ENCODE peak calls at places on chromosomes 4 and X, in four cellular contexts. G is D341Med, K is HL-60, U is IMR-90. F is an unnamed sample.

GRCh38 chr4:23163649-23164436 is 471.1 kb downstream of the GBA3 start:
- DNase-seq in K (no peak), U (peak; percentile 10), G (no peak), F (no peak)

GRCh38 chr4:20046931-20047677 is 204.6 kb upstream of the SLIT2 start:
- DNase-seq in U (peak; percentile 24), K (no peak), G (no peak), F (no peak)

GRCh38 chrX:110408949-110409588 is 50.4 kb downstream of the RTL9 start:
- DNase-seq in G (no peak), U (peak; percentile 76), K (no peak), F (no peak)

GRCh38 chrX:144334577-144334976 is 450.7 kb downstream of the UBE2NL start:
- DNase-seq in U (no peak), G (no peak), K (no peak), F (no peak)

GRCh38 chrX:107739541-107739940 is 36.0 kb downstream of the TSC22D3 start:
- DNase-seq in K (no peak), U (no peak), G (no peak), F (no peak)

GRCh38 chr4:165740911-165741310 is 132.1 kb upstream of the TLL1 start:
- DNase-seq in U (no peak), K (no peak), G (no peak), F (no peak)

GRCh38 chrX:45142185-45142584 is 58.5 kb downstream of the DIPK2B start:
- DNase-seq in G (peak; percentile 19), K (no peak), U (no peak), F (no peak)

GRCh38 chrX:132924426-132924825 is 34.0 kb downstream of the HS6ST2 start:
- DNase-seq in K (no peak), U (no peak), G (no peak), F (no peak)

GRCh38 chrX:65522739-65523372 is 11.7 kb downstream of the LAS1L start:
- DNase-seq in U (peak; percentile 52), G (no peak), K (no peak), F (peak; percentile 16)

GRCh38 chr4:2510351-2511259 is 25.8 kb upstream of the FAM193A start:
- DNase-seq in K (no peak), G (peak; percentile 18), U (no peak), F (no peak)

GRCh38 chrX:74613350-74614192 is 853 bp downstream of the RLIM start:
- DNase-seq in K (peak; percentile 18), U (peak; percentile 29), G (peak; percentile 32), F (peak; percentile 10)

GRCh38 chr4:26821677-26822503 is 38.8 kb upstream of the STIM2 start:
- DNase-seq in U (peak; percentile 20), G (no peak), K (no peak), F (no peak)

GRCh38 chr4:121792966-121793365 is 8.2 kb upstream of the EXOSC9 start:
- DNase-seq in U (no peak), G (no peak), K (no peak), F (no peak)

GRCh38 chr4:143482753-143483362 is 30.6 kb upstream of the SMARCA5 start:
- DNase-seq in G (peak; percentile 48), U (peak; percentile 71), K (no peak), F (peak; percentile 12)

GRCh38 chrX:19846995-19847790 is 40.2 kb downstream of the SH3KBP1 start:
- DNase-seq in G (no peak), U (peak; percentile 89), K (peak; percentile 80), F (peak; percentile 35)

GRCh38 chr4:105060628-105061027 is 86.0 kb upstream of the TET2 start:
- DNase-seq in G (no peak), U (peak; percentile 31), K (peak; percentile 79), F (peak; percentile 99)

GRCh38 chr4:7771056-7771455 is 168.6 kb downstream of the AFAP1 start:
- DNase-seq in G (no peak), U (no peak), K (no peak), F (no peak)

GRCh38 chr4:140743194-140743931 is 12.8 kb downstream of the TBC1D9 start:
- DNase-seq in U (peak; percentile 57), K (no peak), G (no peak), F (no peak)

GRCh38 chr4:84433603-84434232 is 65.4 kb downstream of the NKX6-1 start:
- DNase-seq in G (no peak), K (no peak), U (no peak), F (no peak)

GRCh38 chr4:128347175-128347868 is 59.7 kb upstream of the PGRMC2 start:
- DNase-seq in U (peak; percentile 57), G (no peak), K (no peak), F (no peak)

GRCh38 chrX:288561-288991 is 7.4 kb downstream of the PLCXD1 start:
- DNase-seq in K (no peak), U (no peak), G (no peak), F (no peak)

GRCh38 chr4:122614621-122615020 is 6.2 kb downstream of the IL21 start:
- DNase-seq in K (no peak), G (no peak), U (peak; percentile 16), F (no peak)

GRCh38 chr4:138916763-138917162 is 98.8 kb upstream of the NOCT start:
- DNase-seq in G (no peak), K (no peak), U (no peak), F (no peak)

GRCh38 chr4:167838686-167839085 is 253.7 kb upstream of the ANXA10 start:
- DNase-seq in G (no peak), K (no peak), U (peak; percentile 22), F (no peak)

GRCh38 chrX:130144509-130144908 is 21.1 kb downstream of the AIFM1 start:
- DNase-seq in K (no peak), U (peak; percentile 78), G (no peak), F (no peak)

GRCh38 chr4:84167579-84167978 is 331.5 kb downstream of the NKX6-1 start:
- DNase-seq in K (no peak), G (peak; percentile 77), U (no peak), F (no peak)

GRCh38 chr4:18914182-18914581 is 892.6 kb upstream of the LCORL start:
- DNase-seq in K (no peak), U (no peak), G (no peak), F (no peak)

GRCh38 chr4:8316251-8316771 is 46.8 kb downstream of the HTRA3 start:
- DNase-seq in U (no peak), K (no peak), G (no peak), F (no peak)

GRCh38 chrX:18291006-18291545 is 63.4 kb downstream of the SCML2 start:
- DNase-seq in K (no peak), U (peak; percentile 66), G (no peak), F (no peak)

GRCh38 chrX:56783450-56783831 is 54.4 kb downstream of the NBDY start:
- DNase-seq in U (peak; percentile 65), K (peak; percentile 73), G (no peak), F (no peak)

F was measured in AML-193.